ENCODE peak calls at places on chromosomes 12 and 14, in five cellular contexts. U, J, C, H and L are unnamed samples.

GRCh38 chr12:103808239-103808880 is 32.7 kb downstream of the NT5DC3 start:
- DNase-seq in H (no peak), J (no peak), U (no peak), C (no peak), L (no peak)

GRCh38 chr12:2061402-2061801 is 8.6 kb downstream of the CACNA1C start:
- DNase-seq in H (no peak), C (no peak), U (no peak), J (no peak), L (no peak)

GRCh38 chr12:43277630-43278267 is 274.3 kb downstream of the ADAMTS20 start:
- DNase-seq in C (no peak), U (peak), J (no peak), H (peak), L (no peak)

GRCh38 chr12:89884917-89885316 is 176.3 kb upstream of the ATP2B1 start:
- DNase-seq in J (no peak), C (no peak), H (no peak), U (no peak), L (no peak)

GRCh38 chr12:13661005-13661887 is 320.2 kb downstream of the GRIN2B start:
- DNase-seq in U (peak), C (peak), J (peak), H (peak), L (peak)

GRCh38 chr12:95164656-95165055 is 52.6 kb downstream of the FGD6 start:
- DNase-seq in H (no peak), C (no peak), J (no peak), U (no peak), L (peak)

GRCh38 chr12:106648736-106649135 is 65.9 kb downstream of the RFX4 start:
- DNase-seq in J (no peak), H (peak), C (no peak), U (no peak), L (no peak)

GRCh38 chr12:6824962-6825381 is 3.2 kb upstream of the P3H3 start:
- DNase-seq in C (no peak), H (peak), U (no peak), J (no peak), L (no peak)

GRCh38 chr14:45610303-45610702 is 357.3 kb upstream of the MIS18BP1 start:
- DNase-seq in C (no peak), U (peak), H (peak), J (no peak), L (peak)

GRCh38 chr12:91442535-91442934 is 259.9 kb upstream of the DCN start:
- DNase-seq in H (no peak), C (no peak), J (no peak), U (no peak), L (no peak)

GRCh38 chr14:63760014-63760413 is 32.1 kb upstream of the SGPP1 start:
- DNase-seq in C (peak), J (no peak), H (no peak), U (no peak), L (no peak)

GRCh38 chr14:51095854-51096823 is 1.2 kb upstream of the TRIM9 start:
- DNase-seq in C (no peak), H (peak), J (no peak), U (peak), L (no peak)

GRCh38 chr12:22082190-22082701 is 36.2 kb downstream of the CMAS start:
- DNase-seq in U (no peak), H (no peak), C (no peak), J (no peak), L (peak)

GRCh38 chr12:124512667-124513296 is 54.6 kb downstream of the NCOR2 start:
- DNase-seq in C (no peak), H (peak), J (peak), U (peak), L (peak)

GRCh38 chr14:22303589-22304195 is 285.3 kb downstream of the DAD1 start:
- DNase-seq in J (no peak), U (no peak), C (no peak), H (no peak), L (peak)

GRCh38 chr12:119704065-119704747 is 36.3 kb downstream of the PRKAB1 start:
- DNase-seq in U (no peak), H (no peak), J (no peak), C (no peak), L (no peak)

GRCh38 chr12:109464642-109465351 is 12.3 kb downstream of the KCTD10 start:
- DNase-seq in U (no peak), C (no peak), J (no peak), H (no peak), L (no peak)

GRCh38 chr14:101105045-101105444 is 201.5 kb upstream of the RTL1 start:
- DNase-seq in U (no peak), H (no peak), C (no peak), J (peak), L (no peak)

GRCh38 chr12:119178544-119179334 is at the start of gene HSPB8:
- DNase-seq in H (peak), C (no peak), U (peak), J (peak), L (peak)

GRCh38 chr12:30286345-30286926 is 409.2 kb downstream of the IPO8 start:
- DNase-seq in C (peak), U (peak), H (peak), J (no peak), L (peak)

GRCh38 chr12:101047652-101048051 is 162.4 kb downstream of the SLC5A8 start:
- DNase-seq in C (no peak), H (no peak), J (no peak), U (no peak), L (peak)

GRCh38 chr12:113016796-113017195 is 38.5 kb downstream of the OAS2 start:
- DNase-seq in C (no peak), U (no peak), J (no peak), H (no peak), L (no peak)

GRCh38 chr14:72888202-72888601 is 5.7 kb downstream of the DPF3 start:
- DNase-seq in H (no peak), U (no peak), C (no peak), J (no peak), L (peak)

GRCh38 chr14:104813286-104813685 is 12.4 kb downstream of the ZBTB42 start:
- DNase-seq in U (no peak), H (no peak), C (no peak), J (no peak), L (no peak)

GRCh38 chr12:124422570-124423523 is 128.0 kb downstream of the RFLNA start:
- DNase-seq in U (peak), J (peak), H (peak), C (no peak), L (peak)

GRCh38 chr14:53526190-53526589 is 373.1 kb upstream of the DDHD1 start:
- DNase-seq in H (no peak), J (no peak), U (no peak), C (no peak), L (no peak)

GRCh38 chr14:64064447-64064846 is 211.6 kb downstream of the SYNE2 start:
- DNase-seq in C (no peak), U (no peak), J (no peak), H (no peak), L (no peak)

GRCh38 chr12:68451261-68452091 is 119.3 kb upstream of the MDM1 start:
- DNase-seq in H (peak), J (peak), C (peak), U (no peak), L (peak)

GRCh38 chr14:85122690-85123089 is 407.3 kb upstream of the FLRT2 start:
- DNase-seq in C (no peak), J (no peak), H (peak), U (no peak), L (peak)

GRCh38 chr12:22374499-22374898 is 40.0 kb upstream of the ST8SIA1 start:
- DNase-seq in J (no peak), H (no peak), C (no peak), U (no peak), L (no peak)

GRCh38 chr14:70018713-70019201 is 139.5 kb downstream of the SMOC1 start:
- DNase-seq in C (peak), J (no peak), H (no peak), U (no peak), L (peak)
- H3K4me3 ChIP-seq in C (no peak), J (no peak), H (no peak), U (no peak), L (peak)

GRCh38 chr14:89417469-89418225 is 614 bp upstream of the FOXN3 start:
- DNase-seq in H (peak), U (peak), C (peak), J (peak), L (peak)
- TF ChIP-seq CTCF in H (peak), U (peak), C (peak), J (peak), L (peak)

GRCh38 chr12:52819731-52820510 is 6.0 kb upstream of the KRT4 start:
- DNase-seq in H (no peak), J (no peak), C (no peak), U (no peak), L (no peak)
- H3K4me3 ChIP-seq in H (no peak), J (no peak), C (no peak), U (no peak), L (no peak)

GRCh38 chr12:20220339-20220738 is 148.0 kb upstream of the PDE3A start:
- DNase-seq in U (peak), C (peak), H (peak), J (no peak), L (peak)
- TF ChIP-seq CTCF in U (no peak), C (peak), H (peak), J (no peak), L (peak)

DNA sequence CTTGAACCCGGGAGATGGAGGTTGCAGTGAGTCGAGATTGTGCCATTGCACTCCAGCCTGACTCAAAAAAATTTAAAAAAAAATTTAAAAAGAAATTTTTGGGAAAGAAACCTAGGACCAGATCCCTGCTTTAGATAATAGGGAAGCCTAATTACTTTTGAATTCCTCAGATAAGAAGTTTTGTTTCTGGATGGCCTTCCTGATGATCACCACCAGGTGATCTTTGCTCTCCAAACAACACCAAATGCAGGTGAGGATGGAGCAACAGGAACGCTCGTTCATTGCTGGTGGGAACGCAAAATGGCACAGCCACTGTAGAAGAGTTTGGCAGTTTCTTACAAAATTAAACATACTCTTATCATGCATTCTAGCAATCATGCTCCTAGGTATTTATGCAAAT is 28.5 kb upstream of the KLC1 start:
- DNase-seq in U (no peak), J (no peak), C (no peak), H (no peak), L (no peak)
- H3K4me3 ChIP-seq in U (no peak), J (no peak), C (no peak), H (no peak), L (no peak)

GRCh38 chr14:98766818-98767217 is 505.2 kb downstream of the BCL11B start:
- DNase-seq in U (no peak), C (no peak), J (peak), H (peak), L (no peak)
- TF ChIP-seq CTCF in U (no peak), C (no peak), J (no peak), H (no peak), L (no peak)

DNA sequence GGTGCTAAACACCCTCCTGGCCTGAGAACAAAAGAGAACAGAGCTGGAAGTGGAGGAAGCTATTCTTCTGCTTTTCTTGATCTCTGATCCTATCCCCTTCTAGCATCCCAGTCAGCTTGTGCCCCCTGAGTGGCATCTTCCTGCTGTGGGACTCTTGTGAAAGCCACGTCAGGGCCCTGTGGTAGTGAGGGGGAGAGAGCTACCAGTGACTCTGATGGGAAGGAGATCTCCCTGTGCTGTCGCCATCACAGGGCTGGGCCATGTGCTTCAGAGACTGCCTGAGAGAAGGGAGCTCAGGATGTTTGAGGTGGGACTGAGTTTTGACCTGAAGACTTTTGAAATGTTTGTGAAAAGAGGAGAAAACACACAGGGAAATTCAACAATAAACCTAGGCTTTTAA is 107.6 kb upstream of the FUT8 start:
- DNase-seq in U (no peak), H (no peak), J (no peak), C (no peak), L (no peak)
- H3K4me3 ChIP-seq in U (no peak), H (no peak), J (no peak), C (no peak), L (no peak)

DNA sequence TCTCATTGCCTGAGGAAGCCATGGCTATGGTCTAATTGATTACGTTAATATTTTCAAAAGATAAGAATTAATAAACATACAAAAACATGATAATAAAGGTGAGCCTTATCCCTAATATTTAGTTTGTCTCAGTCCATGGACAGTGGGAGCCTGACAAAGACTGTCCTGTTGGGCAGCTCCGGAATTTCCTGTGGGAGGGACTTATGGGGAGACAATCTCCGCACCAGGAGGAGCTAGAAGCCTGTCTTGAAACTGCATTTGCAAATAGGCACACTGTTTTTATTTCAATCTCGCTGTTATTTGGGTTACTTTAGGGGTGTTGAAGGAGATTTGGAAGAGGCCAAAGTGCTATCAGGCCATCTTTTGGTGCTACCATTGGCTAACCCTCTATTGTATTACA is 50.8 kb upstream of the ZDHHC17 start:
- DNase-seq in H (no peak), C (no peak), U (peak), J (no peak), L (peak)
- TF ChIP-seq CTCF in H (no peak), C (no peak), U (no peak), J (no peak), L (peak)

DNA sequence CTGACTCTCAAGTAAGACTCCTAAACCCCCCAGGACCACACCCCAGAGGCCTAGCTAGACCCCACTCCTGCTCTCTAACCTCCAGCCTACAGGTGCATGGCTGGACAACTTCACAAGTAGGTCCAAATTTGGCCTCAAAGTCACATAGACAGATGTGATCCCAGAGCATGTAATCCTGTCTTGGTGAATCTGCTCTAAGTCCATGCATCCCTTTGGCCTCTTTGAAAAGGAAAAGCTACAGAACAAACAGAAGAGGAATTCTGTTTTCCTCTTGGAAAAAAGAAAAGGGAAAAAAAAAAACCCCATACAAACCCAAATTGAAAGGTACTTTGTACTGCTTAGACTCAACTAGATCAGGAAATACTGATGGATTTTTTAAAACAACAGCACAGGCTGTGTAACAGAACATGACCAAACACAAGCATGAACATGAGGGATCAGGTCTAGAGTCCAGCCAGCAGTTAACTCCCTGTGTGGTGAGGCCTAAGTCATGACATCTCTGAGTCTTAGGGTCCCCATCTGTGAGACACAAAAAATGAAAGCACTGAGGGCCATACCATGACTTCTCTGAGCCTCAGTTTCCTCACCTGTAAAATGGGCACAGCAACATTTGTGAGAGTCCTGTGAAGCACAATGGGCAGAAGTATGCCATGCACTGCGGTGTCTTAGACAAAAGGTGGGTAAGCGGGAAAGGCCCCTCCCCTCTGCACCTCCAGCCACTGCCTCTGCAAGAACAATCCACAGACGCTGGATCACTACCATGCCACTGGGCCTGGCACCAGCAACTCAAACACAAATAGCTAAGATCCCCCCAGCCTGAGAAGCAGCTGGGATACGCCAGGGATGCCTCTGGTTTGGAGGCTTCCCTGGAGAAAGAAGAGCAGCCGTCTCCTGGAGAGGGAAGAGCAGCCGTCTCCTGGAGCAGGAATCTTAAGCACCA is 9.9 kb downstream of the PITPNM2 start:
- DNase-seq in J (no peak), C (no peak), H (no peak), U (no peak), L (no peak)
- H3K4me3 ChIP-seq in J (no peak), C (no peak), H (no peak), U (peak), L (peak)